ENCODE peak calls at places on chromosome X, in six cellular contexts. One of them, this sample, is unnamed.

GRCh38 chrX:118720058-118720707 is 7.2 kb upstream of the IL13RA1 start:
- DNase-seq in spleen: no peak
- DNase-seq in nephron progenitor cell: no peak
- DNase-seq in suprapubic skin: no peak
- DNase-seq in HFF-Myc: no peak
- DNase-seq in mucosa of descending colon: no peak
- DNase-seq in this sample: no peak

GRCh38 chrX:46687619-46688018 is 71.3 kb downstream of the SLC9A7 start:
- DNase-seq in suprapubic skin: no peak
- DNase-seq in mucosa of descending colon: no peak
- DNase-seq in HFF-Myc: no peak
- DNase-seq in spleen: no peak
- DNase-seq in nephron progenitor cell: no peak
- DNase-seq in this sample: no peak

GRCh38 chrX:35040871-35041270 is 98.3 kb downstream of the FAM47B start:
- DNase-seq in spleen: no peak
- DNase-seq in nephron progenitor cell: no peak
- DNase-seq in mucosa of descending colon: no peak
- DNase-seq in suprapubic skin: no peak
- DNase-seq in HFF-Myc: no peak
- DNase-seq in this sample: no peak

GRCh38 chrX:10055430-10055829 is 88.3 kb downstream of the CLDN34 start:
- DNase-seq in suprapubic skin: no peak
- DNase-seq in nephron progenitor cell: no peak
- DNase-seq in spleen: no peak
- DNase-seq in HFF-Myc: no peak
- DNase-seq in mucosa of descending colon: no peak
- DNase-seq in this sample: no peak

GRCh38 chrX:116499780-116500179 is 37.0 kb upstream of the CT83 start:
- DNase-seq in mucosa of descending colon: no peak
- DNase-seq in spleen: no peak
- DNase-seq in nephron progenitor cell: no peak
- DNase-seq in suprapubic skin: no peak
- DNase-seq in HFF-Myc: no peak
- DNase-seq in this sample: no peak

GRCh38 chrX:55908685-55909212 is 191.2 kb downstream of the RRAGB start:
- DNase-seq in spleen: peak; percentile 72
- DNase-seq in nephron progenitor cell: peak; percentile 7
- DNase-seq in suprapubic skin: no peak
- DNase-seq in HFF-Myc: no peak
- DNase-seq in mucosa of descending colon: peak; percentile 48
- DNase-seq in this sample: peak; percentile 26

GRCh38 chrX:37685452-37686347 is at the start of gene XK:
- DNase-seq in suprapubic skin: no peak
- DNase-seq in HFF-Myc: no peak
- DNase-seq in mucosa of descending colon: peak; percentile 79
- DNase-seq in nephron progenitor cell: peak; percentile 57
- DNase-seq in spleen: peak; percentile 81
- DNase-seq in this sample: peak; percentile 62

GRCh38 chrX:118717703-118718391 is 9.6 kb upstream of the IL13RA1 start:
- DNase-seq in suprapubic skin: no peak
- DNase-seq in nephron progenitor cell: no peak
- DNase-seq in HFF-Myc: no peak
- DNase-seq in mucosa of descending colon: no peak
- DNase-seq in spleen: no peak
- DNase-seq in this sample: no peak

GRCh38 chrX:47133493-47133892 is 11.0 kb downstream of the NDUFB11 start:
- DNase-seq in suprapubic skin: no peak
- DNase-seq in spleen: peak; percentile 14
- DNase-seq in nephron progenitor cell: no peak
- DNase-seq in HFF-Myc: no peak
- DNase-seq in mucosa of descending colon: no peak
- DNase-seq in this sample: no peak

GRCh38 chrX:101744085-101744484 is 84.4 kb upstream of the ARMCX2 start:
- DNase-seq in HFF-Myc: no peak
- DNase-seq in nephron progenitor cell: no peak
- DNase-seq in spleen: no peak
- DNase-seq in suprapubic skin: no peak
- DNase-seq in mucosa of descending colon: no peak
- DNase-seq in this sample: no peak

GRCh38 chrX:47568656-47569295 is 7.8 kb downstream of the ARAF start:
- DNase-seq in suprapubic skin: no peak
- DNase-seq in HFF-Myc: no peak
- DNase-seq in spleen: no peak
- DNase-seq in mucosa of descending colon: no peak
- DNase-seq in nephron progenitor cell: peak; percentile 24
- DNase-seq in this sample: no peak

GRCh38 chrX:108070891-108071290 is 20.5 kb downstream of the PSMD10 start:
- DNase-seq in mucosa of descending colon: no peak
- DNase-seq in suprapubic skin: no peak
- DNase-seq in HFF-Myc: peak; percentile 2
- DNase-seq in spleen: no peak
- DNase-seq in nephron progenitor cell: no peak
- DNase-seq in this sample: no peak

GRCh38 chrX:39196192-39197102 is 395.2 kb downstream of the MID1IP1 start:
- DNase-seq in suprapubic skin: no peak
- DNase-seq in spleen: no peak
- DNase-seq in HFF-Myc: peak; percentile 5
- DNase-seq in mucosa of descending colon: no peak
- DNase-seq in nephron progenitor cell: no peak
- DNase-seq in this sample: no peak

GRCh38 chrX:49840679-49841078 is 11.6 kb downstream of the PAGE4 start:
- DNase-seq in mucosa of descending colon: peak; percentile 53
- DNase-seq in suprapubic skin: no peak
- DNase-seq in nephron progenitor cell: peak; percentile 80
- DNase-seq in spleen: no peak
- DNase-seq in HFF-Myc: no peak
- DNase-seq in this sample: peak; percentile 71

GRCh38 chrX:134718329-134719317 is 60.4 kb upstream of the PLAC1 start:
- DNase-seq in mucosa of descending colon: no peak
- DNase-seq in spleen: no peak
- DNase-seq in suprapubic skin: no peak
- DNase-seq in HFF-Myc: peak; percentile 98
- DNase-seq in nephron progenitor cell: no peak
- DNase-seq in this sample: no peak

GRCh38 chrX:38293741-38294140 is 33.6 kb downstream of the RPGR start:
- DNase-seq in nephron progenitor cell: no peak
- DNase-seq in mucosa of descending colon: no peak
- DNase-seq in HFF-Myc: no peak
- DNase-seq in suprapubic skin: no peak
- DNase-seq in spleen: no peak
- DNase-seq in this sample: no peak

GRCh38 chrX:78753571-78753970 is 6.1 kb downstream of the LPAR4 start:
- DNase-seq in spleen: no peak
- DNase-seq in mucosa of descending colon: no peak
- DNase-seq in suprapubic skin: no peak
- DNase-seq in HFF-Myc: no peak
- DNase-seq in nephron progenitor cell: no peak
- DNase-seq in this sample: no peak

GRCh38 chrX:152131525-152131924 is 6.9 kb downstream of the MAGEA10 start:
- DNase-seq in mucosa of descending colon: no peak
- DNase-seq in spleen: no peak
- DNase-seq in HFF-Myc: no peak
- DNase-seq in nephron progenitor cell: no peak
- DNase-seq in suprapubic skin: no peak
- DNase-seq in this sample: no peak

GRCh38 chrX:114268643-114269042 is 315.2 kb upstream of the HTR2C start:
- DNase-seq in nephron progenitor cell: no peak
- DNase-seq in spleen: no peak
- DNase-seq in suprapubic skin: no peak
- DNase-seq in HFF-Myc: no peak
- DNase-seq in mucosa of descending colon: no peak
- DNase-seq in this sample: no peak

GRCh38 chrX:97547873-97548578 is 664.3 kb downstream of the RPA4 start:
- DNase-seq in spleen: no peak
- DNase-seq in mucosa of descending colon: no peak
- DNase-seq in HFF-Myc: no peak
- DNase-seq in suprapubic skin: no peak
- DNase-seq in nephron progenitor cell: no peak
- DNase-seq in this sample: no peak

GRCh38 chrX:24080670-24081069 is 25.9 kb downstream of the EIF2S3 start:
- DNase-seq in suprapubic skin: no peak
- DNase-seq in HFF-Myc: no peak
- DNase-seq in mucosa of descending colon: no peak
- DNase-seq in spleen: no peak
- DNase-seq in nephron progenitor cell: no peak
- DNase-seq in this sample: no peak

GRCh38 chrX:48474127-48474526 is 1.9 kb upstream of the FTSJ1 start:
- DNase-seq in HFF-Myc: no peak
- DNase-seq in mucosa of descending colon: no peak
- DNase-seq in suprapubic skin: no peak
- DNase-seq in spleen: no peak
- DNase-seq in nephron progenitor cell: no peak
- DNase-seq in this sample: no peak

GRCh38 chrX:63363788-63364187 is 12.7 kb upstream of the SPIN4 start:
- DNase-seq in nephron progenitor cell: no peak
- DNase-seq in mucosa of descending colon: no peak
- DNase-seq in spleen: no peak
- DNase-seq in suprapubic skin: no peak
- DNase-seq in HFF-Myc: no peak
- DNase-seq in this sample: no peak

GRCh38 chrX:37590047-37590446 is 18.6 kb downstream of the LANCL3 start:
- DNase-seq in suprapubic skin: no peak
- DNase-seq in mucosa of descending colon: no peak
- DNase-seq in HFF-Myc: no peak
- DNase-seq in nephron progenitor cell: no peak
- DNase-seq in spleen: no peak
- DNase-seq in this sample: no peak

GRCh38 chrX:65821721-65822496 is 154.5 kb downstream of the MSN start:
- DNase-seq in suprapubic skin: no peak
- DNase-seq in mucosa of descending colon: peak; percentile 62
- DNase-seq in HFF-Myc: no peak
- DNase-seq in spleen: peak; percentile 85
- DNase-seq in nephron progenitor cell: no peak
- DNase-seq in this sample: peak; percentile 22

GRCh38 chrX:1450381-1451161 is 2.1 kb downstream of the ASMTL start:
- DNase-seq in HFF-Myc: no peak
- DNase-seq in spleen: peak; percentile 69
- DNase-seq in mucosa of descending colon: peak; percentile 47
- DNase-seq in suprapubic skin: peak; percentile 60
- DNase-seq in nephron progenitor cell: no peak
- DNase-seq in this sample: no peak

GRCh38 chrX:14630724-14631123 is 101.4 kb downstream of the GLRA2 start:
- DNase-seq in spleen: no peak
- DNase-seq in mucosa of descending colon: no peak
- DNase-seq in nephron progenitor cell: peak; percentile 1
- DNase-seq in suprapubic skin: no peak
- DNase-seq in HFF-Myc: no peak
- DNase-seq in this sample: no peak
- TF ChIP-seq CTCF in spleen: no peak
- TF ChIP-seq CTCF in mucosa of descending colon: no peak
- TF ChIP-seq CTCF in nephron progenitor cell: no peak
- TF ChIP-seq CTCF in suprapubic skin: no peak
- TF ChIP-seq CTCF in HFF-Myc: no peak
- TF ChIP-seq CTCF in this sample: no peak

GRCh38 chrX:153922932-153923857 is 2.9 kb downstream of the ARHGAP4 start:
- DNase-seq in HFF-Myc: no peak
- DNase-seq in mucosa of descending colon: peak; percentile 66
- DNase-seq in suprapubic skin: peak; percentile 83
- DNase-seq in nephron progenitor cell: no peak
- DNase-seq in spleen: peak; percentile 86
- DNase-seq in this sample: peak; percentile 58
- TF ChIP-seq CTCF in HFF-Myc: peak; percentile 43
- TF ChIP-seq CTCF in mucosa of descending colon: no peak
- TF ChIP-seq CTCF in suprapubic skin: peak; percentile 36
- TF ChIP-seq CTCF in nephron progenitor cell: no peak
- TF ChIP-seq CTCF in spleen: peak; percentile 25
- TF ChIP-seq CTCF in this sample: no peak

GRCh38 chrX:69386681-69387080 is 117.4 kb upstream of the NALF2 start:
- DNase-seq in nephron progenitor cell: no peak
- DNase-seq in HFF-Myc: no peak
- DNase-seq in spleen: no peak
- DNase-seq in suprapubic skin: no peak
- DNase-seq in mucosa of descending colon: no peak
- DNase-seq in this sample: no peak

GRCh38 chrX:69389221-69389620 is 114.9 kb upstream of the NALF2 start:
- DNase-seq in HFF-Myc: no peak
- DNase-seq in suprapubic skin: no peak
- DNase-seq in nephron progenitor cell: no peak
- DNase-seq in spleen: no peak
- DNase-seq in mucosa of descending colon: no peak
- DNase-seq in this sample: no peak

GRCh38 chrX:69388526-69388925 is 115.6 kb upstream of the NALF2 start:
- DNase-seq in spleen: no peak
- DNase-seq in suprapubic skin: no peak
- DNase-seq in nephron progenitor cell: no peak
- DNase-seq in HFF-Myc: no peak
- DNase-seq in mucosa of descending colon: no peak
- DNase-seq in this sample: no peak

GRCh38 chrX:69387559-69388487 is 116.3 kb upstream of the NALF2 start:
- DNase-seq in nephron progenitor cell: peak; percentile 83
- DNase-seq in mucosa of descending colon: no peak
- DNase-seq in spleen: no peak
- DNase-seq in HFF-Myc: no peak
- DNase-seq in suprapubic skin: no peak
- DNase-seq in this sample: peak; percentile 78
- TF ChIP-seq CTCF in nephron progenitor cell: peak; percentile 82
- TF ChIP-seq CTCF in mucosa of descending colon: no peak
- TF ChIP-seq CTCF in spleen: peak; percentile 57
- TF ChIP-seq CTCF in HFF-Myc: peak; percentile 67
- TF ChIP-seq CTCF in suprapubic skin: peak; percentile 46
- TF ChIP-seq CTCF in this sample: peak; percentile 74

GRCh38 chrX:71098302-71098701 is 2.7 kb downstream of the FOXO4 start:
- DNase-seq in HFF-Myc: no peak
- DNase-seq in mucosa of descending colon: peak; percentile 65
- DNase-seq in spleen: peak; percentile 90
- DNase-seq in suprapubic skin: peak; percentile 75
- DNase-seq in nephron progenitor cell: peak; percentile 51
- DNase-seq in this sample: peak; percentile 53
- TF ChIP-seq CTCF in HFF-Myc: peak; percentile 51
- TF ChIP-seq CTCF in mucosa of descending colon: no peak
- TF ChIP-seq CTCF in spleen: peak; percentile 61
- TF ChIP-seq CTCF in suprapubic skin: no peak
- TF ChIP-seq CTCF in nephron progenitor cell: no peak
- TF ChIP-seq CTCF in this sample: peak; percentile 45

DNA sequence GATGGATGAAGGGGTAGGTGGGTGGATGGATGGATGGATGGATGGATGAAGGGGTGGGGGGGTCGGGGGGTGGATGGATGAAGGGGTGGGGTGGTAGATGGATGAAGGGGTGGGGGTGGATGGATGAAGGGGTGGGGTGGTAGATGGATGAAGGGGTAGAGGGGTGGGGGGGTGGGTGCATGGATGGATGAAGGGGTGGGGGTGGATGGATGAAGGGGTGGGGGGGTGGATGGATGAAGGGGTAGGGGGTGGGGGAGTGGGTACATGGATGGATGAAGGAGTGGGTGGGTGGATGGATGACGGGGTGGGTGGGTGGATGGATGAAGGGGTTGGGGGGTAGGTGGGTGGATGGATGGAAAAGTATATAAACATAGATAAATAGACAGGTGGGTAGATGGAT is 74.2 kb downstream of the PRKX start:
- DNase-seq in HFF-Myc: no peak
- DNase-seq in spleen: no peak
- DNase-seq in nephron progenitor cell: no peak
- DNase-seq in mucosa of descending colon: no peak
- DNase-seq in suprapubic skin: no peak
- DNase-seq in this sample: no peak
- TF ChIP-seq CTCF in HFF-Myc: no peak
- TF ChIP-seq CTCF in spleen: no peak
- TF ChIP-seq CTCF in nephron progenitor cell: no peak
- TF ChIP-seq CTCF in mucosa of descending colon: no peak
- TF ChIP-seq CTCF in suprapubic skin: no peak
- TF ChIP-seq CTCF in this sample: no peak

This sample was measured in glutamatergic neuron.